ENCODE peak calls at places on chromosomes 11 and 22, in nine cellular contexts. One of them, this sample, is unnamed.

GRCh38 chr11:70064726-70065317 is 13.3 kb upstream of the ANO1 start:
- DNase-seq in memory B cell: no peak
- DNase-seq in astrocyte of the spinal cord: no peak
- DNase-seq in non-pigmented ciliary epithelial cell: no peak
- DNase-seq in cardiac fibroblast: no peak
- DNase-seq in uterus: no peak
- DNase-seq in NAMALWA: no peak
- DNase-seq in Panc1: no peak
- DNase-seq in GM04503: no peak
- DNase-seq in this sample: no peak

GRCh38 chr11:96010683-96011082 is 86.8 kb upstream of the MTMR2 start:
- DNase-seq in memory B cell: no peak
- DNase-seq in astrocyte of the spinal cord: no peak
- DNase-seq in non-pigmented ciliary epithelial cell: no peak
- DNase-seq in cardiac fibroblast: no peak
- DNase-seq in uterus: no peak
- DNase-seq in NAMALWA: no peak
- DNase-seq in Panc1: no peak
- DNase-seq in GM04503: no peak
- DNase-seq in this sample: no peak

GRCh38 chr11:128814856-128815705 is 52.0 kb downstream of the KCNJ1 start:
- DNase-seq in memory B cell: no peak
- DNase-seq in astrocyte of the spinal cord: peak
- DNase-seq in non-pigmented ciliary epithelial cell: peak
- DNase-seq in cardiac fibroblast: peak
- DNase-seq in uterus: peak
- DNase-seq in NAMALWA: no peak
- DNase-seq in Panc1: no peak
- DNase-seq in GM04503: peak
- DNase-seq in this sample: no peak

GRCh38 chr11:10076458-10077141 is 217.4 kb downstream of the SBF2 start:
- DNase-seq in memory B cell: peak
- DNase-seq in astrocyte of the spinal cord: peak
- DNase-seq in non-pigmented ciliary epithelial cell: no peak
- DNase-seq in cardiac fibroblast: peak
- DNase-seq in uterus: peak
- DNase-seq in NAMALWA: peak
- DNase-seq in Panc1: no peak
- DNase-seq in GM04503: peak
- DNase-seq in this sample: peak

GRCh38 chr22:38951734-38952133 is 5.7 kb upstream of the APOBEC3A start:
- DNase-seq in memory B cell: no peak
- DNase-seq in astrocyte of the spinal cord: no peak
- DNase-seq in non-pigmented ciliary epithelial cell: no peak
- DNase-seq in cardiac fibroblast: no peak
- DNase-seq in uterus: no peak
- DNase-seq in NAMALWA: no peak
- DNase-seq in Panc1: no peak
- DNase-seq in GM04503: no peak
- DNase-seq in this sample: peak

GRCh38 chr11:46879056-46879585 is 33.0 kb upstream of the CKAP5 start:
- DNase-seq in memory B cell: no peak
- DNase-seq in astrocyte of the spinal cord: no peak
- DNase-seq in non-pigmented ciliary epithelial cell: no peak
- DNase-seq in cardiac fibroblast: no peak
- DNase-seq in uterus: no peak
- DNase-seq in NAMALWA: no peak
- DNase-seq in Panc1: no peak
- DNase-seq in GM04503: no peak
- DNase-seq in this sample: no peak

GRCh38 chr22:32874330-32874729 is 72.8 kb downstream of the TIMP3 start:
- DNase-seq in memory B cell: no peak
- DNase-seq in astrocyte of the spinal cord: no peak
- DNase-seq in non-pigmented ciliary epithelial cell: no peak
- DNase-seq in cardiac fibroblast: no peak
- DNase-seq in uterus: no peak
- DNase-seq in NAMALWA: no peak
- DNase-seq in Panc1: no peak
- DNase-seq in GM04503: no peak
- DNase-seq in this sample: no peak

GRCh38 chr11:99327527-99327926 is 306.8 kb downstream of the CNTN5 start:
- DNase-seq in memory B cell: no peak
- DNase-seq in astrocyte of the spinal cord: no peak
- DNase-seq in non-pigmented ciliary epithelial cell: no peak
- DNase-seq in cardiac fibroblast: no peak
- DNase-seq in uterus: no peak
- DNase-seq in NAMALWA: no peak
- DNase-seq in Panc1: no peak
- DNase-seq in GM04503: no peak
- DNase-seq in this sample: no peak

GRCh38 chr11:8167796-8168195 is 1.0 kb downstream of the RIC3 start:
- DNase-seq in memory B cell: no peak
- DNase-seq in astrocyte of the spinal cord: peak
- DNase-seq in non-pigmented ciliary epithelial cell: no peak
- DNase-seq in cardiac fibroblast: peak
- DNase-seq in uterus: no peak
- DNase-seq in NAMALWA: no peak
- DNase-seq in Panc1: no peak
- DNase-seq in GM04503: no peak
- DNase-seq in this sample: no peak

GRCh38 chr11:114563077-114563476 is 3.4 kb upstream of the NXPE1 start:
- DNase-seq in memory B cell: no peak
- DNase-seq in astrocyte of the spinal cord: no peak
- DNase-seq in non-pigmented ciliary epithelial cell: peak
- DNase-seq in cardiac fibroblast: peak
- DNase-seq in uterus: no peak
- DNase-seq in NAMALWA: no peak
- DNase-seq in Panc1: no peak
- DNase-seq in GM04503: no peak
- DNase-seq in this sample: no peak

GRCh38 chr11:76257040-76257730 is 50.9 kb upstream of the WNT11 start:
- DNase-seq in memory B cell: no peak
- DNase-seq in astrocyte of the spinal cord: no peak
- DNase-seq in non-pigmented ciliary epithelial cell: no peak
- DNase-seq in cardiac fibroblast: no peak
- DNase-seq in uterus: no peak
- DNase-seq in NAMALWA: no peak
- DNase-seq in Panc1: no peak
- DNase-seq in GM04503: no peak
- DNase-seq in this sample: no peak

GRCh38 chr11:36540998-36541397 is 26.8 kb upstream of the RAG1 start:
- DNase-seq in memory B cell: no peak
- DNase-seq in astrocyte of the spinal cord: peak
- DNase-seq in non-pigmented ciliary epithelial cell: no peak
- DNase-seq in cardiac fibroblast: peak
- DNase-seq in uterus: no peak
- DNase-seq in NAMALWA: peak
- DNase-seq in Panc1: peak
- DNase-seq in GM04503: no peak
- DNase-seq in this sample: peak

GRCh38 chr11:57649826-57650738 is at the start of gene YPEL4:
- DNase-seq in memory B cell: no peak
- DNase-seq in astrocyte of the spinal cord: peak
- DNase-seq in non-pigmented ciliary epithelial cell: no peak
- DNase-seq in cardiac fibroblast: peak
- DNase-seq in uterus: peak
- DNase-seq in NAMALWA: no peak
- DNase-seq in Panc1: no peak
- DNase-seq in GM04503: no peak
- DNase-seq in this sample: peak

GRCh38 chr22:48884292-48884691 is 943.4 kb downstream of the BRD1 start:
- DNase-seq in memory B cell: no peak
- DNase-seq in astrocyte of the spinal cord: no peak
- DNase-seq in non-pigmented ciliary epithelial cell: no peak
- DNase-seq in cardiac fibroblast: no peak
- DNase-seq in uterus: no peak
- DNase-seq in NAMALWA: no peak
- DNase-seq in Panc1: no peak
- DNase-seq in GM04503: no peak
- DNase-seq in this sample: no peak

GRCh38 chr11:8807544-8808225 is 103.3 kb upstream of the AKIP1 start:
- DNase-seq in memory B cell: no peak
- DNase-seq in astrocyte of the spinal cord: peak
- DNase-seq in non-pigmented ciliary epithelial cell: no peak
- DNase-seq in cardiac fibroblast: peak
- DNase-seq in uterus: peak
- DNase-seq in NAMALWA: no peak
- DNase-seq in Panc1: no peak
- DNase-seq in GM04503: no peak
- DNase-seq in this sample: peak

GRCh38 chr11:97610000-97610399 is 1220.2 kb downstream of the JRKL start:
- DNase-seq in memory B cell: no peak
- DNase-seq in astrocyte of the spinal cord: no peak
- DNase-seq in non-pigmented ciliary epithelial cell: no peak
- DNase-seq in cardiac fibroblast: peak
- DNase-seq in uterus: no peak
- DNase-seq in NAMALWA: peak
- DNase-seq in Panc1: no peak
- DNase-seq in GM04503: no peak
- DNase-seq in this sample: no peak

GRCh38 chr22:19965771-19966709 is 24.4 kb upstream of the TXNRD2 start:
- DNase-seq in memory B cell: no peak
- DNase-seq in astrocyte of the spinal cord: no peak
- DNase-seq in non-pigmented ciliary epithelial cell: no peak
- DNase-seq in cardiac fibroblast: no peak
- DNase-seq in uterus: no peak
- DNase-seq in NAMALWA: peak
- DNase-seq in Panc1: no peak
- DNase-seq in GM04503: no peak
- DNase-seq in this sample: peak

GRCh38 chr22:29949872-29950271 is 66.9 kb downstream of the MTMR3 start:
- DNase-seq in memory B cell: no peak
- DNase-seq in astrocyte of the spinal cord: no peak
- DNase-seq in non-pigmented ciliary epithelial cell: no peak
- DNase-seq in cardiac fibroblast: no peak
- DNase-seq in uterus: no peak
- DNase-seq in NAMALWA: no peak
- DNase-seq in Panc1: no peak
- DNase-seq in GM04503: no peak
- DNase-seq in this sample: no peak

GRCh38 chr11:27423125-27423524 is 49.5 kb downstream of the LGR4 start:
- DNase-seq in memory B cell: no peak
- DNase-seq in astrocyte of the spinal cord: no peak
- DNase-seq in non-pigmented ciliary epithelial cell: peak
- DNase-seq in cardiac fibroblast: peak
- DNase-seq in uterus: peak
- DNase-seq in NAMALWA: no peak
- DNase-seq in Panc1: no peak
- DNase-seq in GM04503: no peak
- DNase-seq in this sample: no peak

GRCh38 chr11:19714387-19715363 is 2.0 kb downstream of the NAV2 start:
- DNase-seq in memory B cell: no peak
- DNase-seq in astrocyte of the spinal cord: peak
- DNase-seq in non-pigmented ciliary epithelial cell: no peak
- DNase-seq in cardiac fibroblast: peak
- DNase-seq in uterus: peak
- DNase-seq in NAMALWA: no peak
- DNase-seq in Panc1: peak
- DNase-seq in GM04503: no peak
- DNase-seq in this sample: peak

GRCh38 chr11:112163875-112164521 is at the start of gene IL18:
- DNase-seq in memory B cell: no peak
- DNase-seq in astrocyte of the spinal cord: peak
- DNase-seq in non-pigmented ciliary epithelial cell: no peak
- DNase-seq in cardiac fibroblast: no peak
- DNase-seq in uterus: no peak
- DNase-seq in NAMALWA: no peak
- DNase-seq in Panc1: peak
- DNase-seq in GM04503: no peak
- DNase-seq in this sample: no peak

GRCh38 chr11:68683086-68683951 is 1.0 kb upstream of the GAL start:
- DNase-seq in memory B cell: no peak
- DNase-seq in astrocyte of the spinal cord: no peak
- DNase-seq in non-pigmented ciliary epithelial cell: no peak
- DNase-seq in cardiac fibroblast: no peak
- DNase-seq in uterus: no peak
- DNase-seq in NAMALWA: no peak
- DNase-seq in Panc1: no peak
- DNase-seq in GM04503: no peak
- DNase-seq in this sample: no peak

GRCh38 chr11:27696961-27697360 is 3.3 kb downstream of the BDNF start:
- DNase-seq in memory B cell: no peak
- DNase-seq in astrocyte of the spinal cord: peak
- DNase-seq in non-pigmented ciliary epithelial cell: no peak
- DNase-seq in cardiac fibroblast: no peak
- DNase-seq in uterus: no peak
- DNase-seq in NAMALWA: no peak
- DNase-seq in Panc1: no peak
- DNase-seq in GM04503: no peak
- DNase-seq in this sample: no peak

GRCh38 chr11:93542753-93543246 is 391 bp downstream of the SMCO4 start:
- DNase-seq in memory B cell: no peak
- DNase-seq in astrocyte of the spinal cord: no peak
- DNase-seq in non-pigmented ciliary epithelial cell: no peak
- DNase-seq in cardiac fibroblast: no peak
- DNase-seq in uterus: peak
- DNase-seq in NAMALWA: peak
- DNase-seq in Panc1: no peak
- DNase-seq in GM04503: no peak
- DNase-seq in this sample: no peak

GRCh38 chr11:112465433-112466024 is 204.9 kb upstream of the PLET1 start:
- DNase-seq in memory B cell: no peak
- DNase-seq in astrocyte of the spinal cord: no peak
- DNase-seq in non-pigmented ciliary epithelial cell: no peak
- DNase-seq in cardiac fibroblast: no peak
- DNase-seq in uterus: no peak
- DNase-seq in NAMALWA: no peak
- DNase-seq in Panc1: no peak
- DNase-seq in GM04503: no peak
- DNase-seq in this sample: no peak

GRCh38 chr22:38609371-38609770 is 39.4 kb upstream of the DMC1 start:
- DNase-seq in memory B cell: no peak
- DNase-seq in astrocyte of the spinal cord: no peak
- DNase-seq in non-pigmented ciliary epithelial cell: no peak
- DNase-seq in cardiac fibroblast: no peak
- DNase-seq in uterus: no peak
- DNase-seq in NAMALWA: no peak
- DNase-seq in Panc1: no peak
- DNase-seq in GM04503: no peak
- DNase-seq in this sample: peak

GRCh38 chr11:7672960-7673723 is at the start of gene CYB5R2:
- DNase-seq in memory B cell: no peak
- DNase-seq in astrocyte of the spinal cord: no peak
- DNase-seq in non-pigmented ciliary epithelial cell: no peak
- DNase-seq in cardiac fibroblast: peak
- DNase-seq in uterus: peak
- DNase-seq in NAMALWA: no peak
- DNase-seq in Panc1: no peak
- DNase-seq in GM04503: peak
- DNase-seq in this sample: peak

GRCh38 chr11:34631737-34632104 is 10.8 kb downstream of the EHF start:
- DNase-seq in memory B cell: no peak
- DNase-seq in astrocyte of the spinal cord: no peak
- DNase-seq in non-pigmented ciliary epithelial cell: no peak
- DNase-seq in cardiac fibroblast: no peak
- DNase-seq in uterus: no peak
- DNase-seq in NAMALWA: no peak
- DNase-seq in Panc1: no peak
- DNase-seq in GM04503: no peak
- DNase-seq in this sample: no peak

GRCh38 chr11:103525069-103525468 is 415.8 kb downstream of the DYNC2H1 start:
- DNase-seq in memory B cell: no peak
- DNase-seq in astrocyte of the spinal cord: peak
- DNase-seq in non-pigmented ciliary epithelial cell: peak
- DNase-seq in cardiac fibroblast: peak
- DNase-seq in uterus: no peak
- DNase-seq in NAMALWA: no peak
- DNase-seq in Panc1: no peak
- DNase-seq in GM04503: no peak
- DNase-seq in this sample: no peak

This sample was measured in posterior cingulate gyrus.